ENCODE peak calls at places on chromosomes 11 and 22, in five cellular contexts. I is AG09309; G is GM20000; J is CD4-positive, alpha-beta T cell; B is GM13977. Y is an unnamed sample.

GRCh38 chr11:32635819-32636218 is 52.2 kb downstream of the EIF3M start:
- DNase-seq in I (no peak), G (no peak), J (no peak), B (no peak), Y (no peak)

GRCh38 chr11:629237-629583 is 2.2 kb upstream of the SCT start:
- DNase-seq in I (no peak), G (peak), J (no peak), B (no peak), Y (peak)

GRCh38 chr22:42313804-42314581 is 43.5 kb upstream of the TCF20 start:
- DNase-seq in I (no peak), G (peak), J (peak), B (peak), Y (peak)

GRCh38 chr11:9313648-9314290 is 624 bp downstream of the TMEM41B start:
- DNase-seq in I (no peak), G (peak), J (no peak), B (peak), Y (no peak)

GRCh38 chr22:43566021-43566420 is 154.2 kb downstream of the MPPED1 start:
- DNase-seq in I (no peak), G (no peak), J (no peak), B (no peak), Y (no peak)

GRCh38 chr22:49425356-49425755 is 402.3 kb downstream of the BRD1 start:
- DNase-seq in I (no peak), G (no peak), J (no peak), B (no peak), Y (no peak)

GRCh38 chr11:94025695-94026394 is 4.7 kb downstream of the HEPHL1 start:
- DNase-seq in I (no peak), G (no peak), J (no peak), B (no peak), Y (no peak)

GRCh38 chr22:25172153-25172552 is 27.5 kb upstream of the CRYBB3 start:
- DNase-seq in I (no peak), G (peak), J (peak), B (peak), Y (peak)

GRCh38 chr22:41523464-41524221 is 20.6 kb downstream of the POLR3H start:
- DNase-seq in I (no peak), G (no peak), J (no peak), B (no peak), Y (no peak)

GRCh38 chr22:27192135-27192900 is 534.9 kb downstream of the MIAT start:
- DNase-seq in I (no peak), G (no peak), J (no peak), B (no peak), Y (no peak)

GRCh38 chr11:34050967-34051348 is 573 bp upstream of the CAPRIN1 start:
- DNase-seq in I (no peak), G (no peak), J (no peak), B (no peak), Y (no peak)

GRCh38 chr11:56693428-56693827 is 5.5 kb upstream of the OR9G1 start:
- DNase-seq in I (no peak), G (no peak), J (no peak), B (no peak), Y (no peak)

GRCh38 chr22:26714971-26715370 is 57.6 kb downstream of the MIAT start:
- DNase-seq in I (no peak), G (no peak), J (no peak), B (no peak), Y (no peak)

GRCh38 chr22:30212363-30212995 is 34.1 kb downstream of the LIF start:
- DNase-seq in I (peak), G (no peak), J (no peak), B (no peak), Y (no peak)

GRCh38 chr11:95301497-95301896 is 70.5 kb upstream of the SESN3 start:
- DNase-seq in I (no peak), G (no peak), J (no peak), B (no peak), Y (no peak)

GRCh38 chr11:128334311-128335044 is 252.9 kb downstream of the ETS1 start:
- DNase-seq in I (no peak), G (no peak), J (no peak), B (no peak), Y (no peak)

GRCh38 chr22:27627444-27627833 is 174.1 kb downstream of the MN1 start:
- DNase-seq in I (no peak), G (no peak), J (no peak), B (no peak), Y (no peak)

GRCh38 chr11:78465169-78465942 is 47.7 kb upstream of the GAB2 start:
- DNase-seq in I (no peak), G (peak), J (peak), B (peak), Y (peak)

GRCh38 chr11:62400760-62401159 is 18.1 kb upstream of the SCGB1A1 start:
- DNase-seq in I (peak), G (no peak), J (no peak), B (no peak), Y (no peak)

DNA sequence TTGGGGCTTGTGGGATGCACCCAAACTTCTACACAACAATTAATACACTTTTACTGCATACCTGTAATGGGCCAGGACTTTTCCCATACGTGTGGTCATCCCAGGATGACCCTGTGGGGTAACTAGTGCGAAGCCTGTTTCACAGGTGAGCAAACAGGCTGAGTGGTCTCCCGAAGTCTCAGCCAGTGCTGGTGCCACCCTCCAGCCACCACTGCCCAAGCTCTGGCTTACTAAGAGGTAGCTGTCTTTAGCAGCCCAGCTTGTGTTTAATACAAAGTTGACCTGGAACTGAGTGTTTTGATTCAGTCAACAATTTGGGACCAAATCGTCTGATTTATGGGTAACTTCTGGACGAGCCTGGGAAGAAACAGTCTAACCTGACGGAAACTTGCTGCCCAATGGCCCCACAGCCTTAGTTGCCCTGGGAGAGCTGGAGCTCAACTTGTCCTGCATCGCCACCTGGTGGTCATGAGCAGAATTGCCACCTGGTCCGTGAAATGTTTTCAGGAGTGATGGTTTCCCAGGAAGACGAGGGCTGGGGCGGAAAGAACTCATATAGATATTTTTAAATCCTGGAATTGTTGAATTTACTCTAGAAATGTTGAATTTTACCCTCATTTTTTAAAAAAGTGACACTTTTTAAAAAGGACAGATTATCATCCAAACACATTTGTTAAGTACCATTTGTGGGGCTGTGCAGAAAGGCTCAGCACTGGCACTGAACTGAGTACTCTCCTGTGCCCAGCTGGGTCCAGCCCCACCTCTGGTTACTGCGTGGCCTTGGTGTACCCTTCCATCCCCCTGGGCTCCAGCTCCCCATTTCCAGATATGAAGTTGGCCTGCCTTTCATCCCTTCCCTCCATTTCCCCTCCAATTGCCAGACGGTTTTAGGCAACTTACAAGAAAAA is 95.5 kb upstream of the PARVA start:
- DNase-seq in I (peak), G (peak), J (peak), B (peak), Y (peak)
- TF ChIP-seq CTCF in I (peak), G (peak), J (peak), B (peak), Y (peak)

GRCh38 chr11:16827139-16827538 is 88.7 kb downstream of the C11orf58 start:
- DNase-seq in I (no peak), G (no peak), J (no peak), B (no peak), Y (no peak)

GRCh38 chr11:16820324-16821092 is 82.1 kb downstream of the C11orf58 start:
- DNase-seq in I (peak), G (peak), J (peak), B (peak), Y (peak)

GRCh38 chr11:16825968-16826367 is 87.5 kb downstream of the C11orf58 start:
- DNase-seq in I (no peak), G (no peak), J (no peak), B (no peak), Y (no peak)

GRCh38 chr11:16825091-16825490 is 86.6 kb downstream of the C11orf58 start:
- DNase-seq in I (no peak), G (no peak), J (no peak), B (no peak), Y (no peak)
- TF ChIP-seq CTCF in I (no peak), G (no peak), J (no peak), B (no peak), Y (no peak)

GRCh38 chr22:50733521-50734342 is 4.3 kb upstream of the ACR start:
- DNase-seq in I (peak), G (no peak), J (no peak), B (no peak), Y (no peak)
- TF ChIP-seq CTCF in I (no peak), G (no peak), J (no peak), B (no peak), Y (no peak)

GRCh38 chr22:45731798-45732495 is 60.3 kb downstream of the ATXN10 start:
- DNase-seq in I (no peak), G (no peak), J (no peak), B (no peak), Y (no peak)
- TF ChIP-seq CTCF in I (peak), G (no peak), J (no peak), B (peak), Y (peak)

GRCh38 chr22:35380013-35380412 is 883 bp upstream of the HMOX1 start:
- DNase-seq in I (no peak), G (no peak), J (no peak), B (no peak), Y (no peak)

GRCh38 chr22:35379146-35379993 is 1.5 kb upstream of the HMOX1 start:
- DNase-seq in I (no peak), G (no peak), J (no peak), B (no peak), Y (no peak)

GRCh38 chr22:35378547-35379078 is 2.3 kb upstream of the HMOX1 start:
- DNase-seq in I (no peak), G (no peak), J (no peak), B (no peak), Y (no peak)

GRCh38 chr22:35381424-35381772 is 502 bp downstream of the HMOX1 start:
- DNase-seq in I (no peak), G (no peak), J (no peak), B (no peak), Y (no peak)

DNA sequence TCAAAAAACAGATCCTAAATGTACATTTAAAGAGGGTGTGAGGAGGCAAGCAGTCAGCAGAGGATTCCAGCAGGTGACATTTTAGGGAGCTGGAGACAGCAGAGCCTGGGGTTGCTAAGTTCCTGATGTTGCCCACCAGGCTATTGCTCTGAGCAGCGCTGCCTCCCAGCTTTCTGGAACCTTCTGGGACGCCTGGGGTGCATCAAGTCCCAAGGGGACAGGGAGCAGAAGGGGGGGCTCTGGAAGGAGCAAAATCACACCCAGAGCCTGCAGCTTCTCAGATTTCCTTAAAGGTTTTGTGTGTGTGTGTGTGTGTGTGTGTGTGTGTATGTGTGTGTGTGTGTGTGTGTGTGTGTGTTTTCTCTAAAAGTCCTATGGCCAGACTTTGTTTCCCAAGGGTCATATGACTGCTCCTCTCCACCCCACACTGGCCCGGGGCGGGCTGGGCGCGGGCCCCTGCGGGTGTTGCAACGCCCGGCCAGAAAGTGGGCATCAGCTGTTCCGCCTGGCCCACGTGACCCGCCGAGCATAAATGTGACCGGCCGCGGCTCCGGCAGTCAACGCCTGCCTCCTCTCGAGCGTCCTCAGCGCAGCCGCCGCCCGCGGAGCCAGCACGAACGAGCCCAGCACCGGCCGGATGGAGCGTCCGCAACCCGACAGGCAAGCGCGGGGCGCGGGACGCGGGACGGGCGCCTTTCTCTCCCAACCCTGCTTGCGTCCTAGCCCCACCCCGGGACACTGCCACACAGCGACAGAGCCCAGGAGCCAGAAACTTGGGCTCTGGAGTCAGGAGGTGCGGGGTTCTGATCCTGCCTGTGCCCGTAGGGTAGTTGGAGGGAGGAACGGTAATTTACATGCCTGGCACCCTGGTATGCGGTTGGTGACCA is at the start of gene HMOX1:
- DNase-seq in I (peak), G (peak), J (peak), B (peak), Y (peak)
- TF ChIP-seq CTCF in I (no peak), G (no peak), J (no peak), B (peak), Y (peak)

DNA sequence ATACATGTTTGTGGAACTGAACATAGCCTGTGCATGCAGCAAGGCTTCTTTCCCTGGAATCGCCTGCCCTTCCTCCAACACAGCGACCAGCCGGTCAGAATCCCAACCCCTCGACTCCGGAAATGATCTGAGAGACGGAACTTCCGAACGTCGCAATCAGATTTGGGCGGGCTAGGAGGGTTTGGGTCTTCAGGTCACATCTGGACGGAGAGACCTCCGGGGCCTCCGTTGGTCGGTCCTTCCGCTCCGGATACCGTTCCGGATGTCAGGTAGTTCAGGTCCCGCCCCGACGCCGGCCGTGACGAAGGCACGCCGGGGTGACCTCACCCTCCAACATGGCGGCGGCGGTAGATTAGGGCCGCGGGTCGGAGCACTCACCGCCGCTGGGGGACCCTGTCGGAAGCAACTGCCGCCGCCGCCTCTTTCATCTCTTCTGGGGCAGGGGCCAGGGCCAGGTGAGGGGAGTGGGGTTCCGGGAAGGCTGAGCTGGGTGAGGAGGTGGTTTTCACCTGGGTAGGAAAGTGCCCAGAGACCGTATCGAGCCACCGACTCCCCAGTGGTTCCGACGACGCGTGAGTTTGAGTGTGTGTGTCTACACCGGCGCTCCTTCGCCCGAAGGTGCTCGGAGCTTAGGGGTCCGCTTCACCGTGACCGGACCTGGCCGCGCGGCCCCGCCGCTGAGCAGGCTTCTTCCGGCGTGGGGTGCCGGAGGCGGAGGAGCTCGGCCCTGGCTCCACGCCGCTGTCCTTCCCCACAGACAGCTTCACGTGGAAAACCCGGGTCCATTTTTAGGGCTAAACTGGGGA is at the start of gene BCL2L13:
- DNase-seq in I (no peak), G (peak), J (peak), B (peak), Y (peak)
- TF ChIP-seq CTCF in I (no peak), G (no peak), J (no peak), B (peak), Y (no peak)

GRCh38 chr11:72422414-72422813 is 11.9 kb downstream of the CLPB start:
- DNase-seq in I (no peak), G (no peak), J (no peak), B (no peak), Y (no peak)

GRCh38 chr11:72413914-72414628 is 20.3 kb downstream of the CLPB start:
- DNase-seq in I (peak), G (peak), J (peak), B (peak), Y (peak)

GRCh38 chr11:72423840-72424239 is 10.5 kb downstream of the CLPB start:
- DNase-seq in I (no peak), G (no peak), J (no peak), B (no peak), Y (no peak)

GRCh38 chr11:72421351-72421750 is 13.0 kb downstream of the CLPB start:
- DNase-seq in I (no peak), G (no peak), J (no peak), B (no peak), Y (no peak)

GRCh38 chr11:72418834-72419560 is 15.3 kb downstream of the CLPB start:
- DNase-seq in I (no peak), G (peak), J (no peak), B (peak), Y (peak)
- TF ChIP-seq CTCF in I (no peak), G (no peak), J (no peak), B (no peak), Y (peak)

GRCh38 chr11:43691806-43692205 is 11.3 kb downstream of the HSD17B12 start:
- DNase-seq in I (no peak), G (no peak), J (no peak), B (no peak), Y (no peak)

GRCh38 chr11:43687120-43687791 is 6.7 kb downstream of the HSD17B12 start:
- DNase-seq in I (no peak), G (no peak), J (no peak), B (no peak), Y (no peak)

GRCh38 chr11:43690929-43691328 is 10.4 kb downstream of the HSD17B12 start:
- DNase-seq in I (no peak), G (no peak), J (no peak), B (no peak), Y (no peak)

GRCh38 chr11:43691332-43691731 is 10.8 kb downstream of the HSD17B12 start:
- DNase-seq in I (no peak), G (no peak), J (no peak), B (no peak), Y (no peak)

GRCh38 chr11:43689167-43689566 is 8.6 kb downstream of the HSD17B12 start:
- DNase-seq in I (no peak), G (no peak), J (no peak), B (no peak), Y (no peak)
- TF ChIP-seq CTCF in I (no peak), G (no peak), J (no peak), B (no peak), Y (no peak)

GRCh38 chr11:26191193-26191592 is 140.7 kb upstream of the ANO3 start:
- DNase-seq in I (no peak), G (peak), J (no peak), B (no peak), Y (peak)

GRCh38 chr11:26193714-26194373 is 138.1 kb upstream of the ANO3 start:
- DNase-seq in I (no peak), G (no peak), J (no peak), B (no peak), Y (no peak)

GRCh38 chr11:26187639-26188038 is 144.3 kb upstream of the ANO3 start:
- DNase-seq in I (peak), G (no peak), J (no peak), B (no peak), Y (no peak)

GRCh38 chr11:26186389-26186788 is 145.5 kb upstream of the ANO3 start:
- DNase-seq in I (no peak), G (no peak), J (no peak), B (no peak), Y (no peak)

DNA sequence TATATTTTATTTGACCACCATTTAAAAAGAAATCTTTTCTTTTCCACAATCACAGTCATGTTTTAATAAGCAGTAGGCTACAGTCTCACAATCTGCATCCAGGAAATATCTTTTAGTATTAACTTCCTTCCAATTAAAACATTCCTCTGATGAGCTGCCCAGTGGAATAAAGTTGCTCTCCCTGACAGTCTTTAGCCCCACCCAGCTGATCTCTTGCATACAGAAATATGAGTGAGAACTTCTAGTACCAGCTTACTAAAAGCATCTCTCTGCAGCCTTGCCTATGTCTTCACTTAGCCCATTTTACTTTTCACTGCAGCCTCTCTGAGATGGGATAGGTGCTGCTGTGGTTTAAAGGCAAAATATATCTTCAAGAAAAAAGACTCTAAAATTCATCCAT is 143.4 kb upstream of the ANO3 start:
- DNase-seq in I (no peak), G (no peak), J (no peak), B (no peak), Y (no peak)
- TF ChIP-seq CTCF in I (no peak), G (no peak), J (no peak), B (no peak), Y (no peak)

Y was measured in GM10248.